ENCODE peak calls at places on chromosomes 2 and 18, in ten cellular contexts. U is stimulated activated CD4-positive, alpha-beta T cell treated with anti-CD3 and anti-CD28 coated beads, TNF-alpha, amount 100 ng/mL, for 1 hour; B is fibroblast of mammary gland; A is upper lobe of right lung; Y is NCI-H510A treated with DMSO at 0.1 percent for 48 hours; Z is CD4-positive, CD25-positive, alpha-beta regulatory T cell; F is psoas muscle; P is dermis microvascular lymphatic vessel endothelial cell; S is BJ; K is heart right ventricle. R is an unnamed sample.

GRCh38 chr2:190637331-190637734 is 11.6 kb upstream of the NAB1 start:
- DNase-seq in U (no peak), B (peak), A (no peak), Y (no peak), Z (no peak), F (no peak), P (peak), S (no peak), K (no peak), R (no peak)

GRCh38 chr2:237304763-237305514 is 109.0 kb downstream of the COL6A3 start:
- DNase-seq in U (no peak), B (peak), A (no peak), Y (no peak), Z (no peak), F (no peak), P (peak), S (peak), K (no peak), R (no peak)

GRCh38 chr18:35005963-35006577 is 35.1 kb upstream of the MAPRE2 start:
- DNase-seq in U (no peak), B (peak), A (no peak), Y (peak), Z (no peak), F (no peak), P (peak), S (no peak), K (no peak), R (peak)

GRCh38 chr2:204265701-204266310 is 279.5 kb upstream of the PARD3B start:
- DNase-seq in U (no peak), B (no peak), A (no peak), Y (peak), Z (no peak), F (no peak), P (no peak), S (no peak), K (no peak), R (peak)

GRCh38 chr18:48831113-48831759 is 119.5 kb downstream of the SMAD7 start:
- DNase-seq in U (no peak), B (no peak), A (peak), Y (no peak), Z (no peak), F (peak), P (no peak), S (no peak), K (no peak), R (no peak)

GRCh38 chr18:5468394-5468793 is 75.4 kb downstream of the EPB41L3 start:
- DNase-seq in U (no peak), B (no peak), A (no peak), Y (no peak), Z (no peak), F (no peak), P (no peak), S (no peak), K (no peak), R (no peak)

GRCh38 chr2:45936623-45936979 is 285.1 kb downstream of the PRKCE start:
- DNase-seq in U (no peak), B (no peak), A (no peak), Y (no peak), Z (no peak), F (no peak), P (no peak), S (no peak), K (no peak), R (no peak)

GRCh38 chr2:238963970-238964331 is 116.1 kb downstream of the TWIST2 start:
- DNase-seq in U (no peak), B (no peak), A (no peak), Y (no peak), Z (no peak), F (no peak), P (no peak), S (no peak), K (no peak), R (no peak)

GRCh38 chr18:76977108-76977621 is 154.8 kb downstream of the ZNF236 start:
- DNase-seq in U (no peak), B (no peak), A (peak), Y (peak), Z (no peak), F (no peak), P (no peak), S (no peak), K (no peak), R (no peak)

GRCh38 chr2:217220228-217221013 is 360.6 kb upstream of the TNP1 start:
- DNase-seq in U (no peak), B (peak), A (no peak), Y (no peak), Z (no peak), F (no peak), P (peak), S (no peak), K (no peak), R (no peak)

GRCh38 chr2:239283961-239284801 is 116.6 kb downstream of the HDAC4 start:
- DNase-seq in U (no peak), B (no peak), A (peak), Y (no peak), Z (no peak), F (peak), P (no peak), S (no peak), K (peak), R (no peak)

GRCh38 chr2:200131307-200131706 is 175.2 kb upstream of the SPATS2L start:
- DNase-seq in U (no peak), B (no peak), A (no peak), Y (no peak), Z (no peak), F (no peak), P (no peak), S (no peak), K (no peak), R (no peak)

GRCh38 chr2:171675810-171676345 is 11.4 kb upstream of the DYNC1I2 start:
- DNase-seq in U (no peak), B (no peak), A (no peak), Y (no peak), Z (no peak), F (no peak), P (no peak), S (no peak), K (no peak), R (peak)

GRCh38 chr2:83650897-83651296 is 808.2 kb downstream of the SUCLG1 start:
- DNase-seq in U (no peak), B (no peak), A (no peak), Y (no peak), Z (no peak), F (no peak), P (no peak), S (no peak), K (no peak), R (no peak)

GRCh38 chr2:173399229-173399628 is 44.6 kb downstream of the CDCA7 start:
- DNase-seq in U (no peak), B (no peak), A (no peak), Y (no peak), Z (no peak), F (no peak), P (no peak), S (no peak), K (no peak), R (no peak)

GRCh38 chr2:118940008-118940407 is 2.0 kb upstream of the MARCO start:
- DNase-seq in U (no peak), B (no peak), A (no peak), Y (no peak), Z (no peak), F (no peak), P (no peak), S (no peak), K (no peak), R (no peak)

GRCh38 chr18:13530879-13531387 is 195.4 kb downstream of the FAM210A start:
- DNase-seq in U (no peak), B (peak), A (no peak), Y (peak), Z (no peak), F (peak), P (peak), S (peak), K (peak), R (peak)

GRCh38 chr2:200091126-200091525 is 135.7 kb downstream of the MAIP1 start:
- DNase-seq in U (no peak), B (no peak), A (no peak), Y (no peak), Z (no peak), F (no peak), P (no peak), S (no peak), K (no peak), R (peak)

GRCh38 chr2:181203412-181203811 is 223.0 kb downstream of the UBE2E3 start:
- DNase-seq in U (no peak), B (peak), A (no peak), Y (no peak), Z (no peak), F (no peak), P (peak), S (peak), K (no peak), R (no peak)

GRCh38 chr18:77067315-77068061 is 65.1 kb downstream of the MBP start:
- DNase-seq in U (peak), B (peak), A (peak), Y (no peak), Z (peak), F (peak), P (peak), S (peak), K (peak), R (no peak)

GRCh38 chr18:49398331-49398730 is 62.1 kb downstream of the DYM start:
- DNase-seq in U (no peak), B (no peak), A (no peak), Y (no peak), Z (no peak), F (no peak), P (no peak), S (no peak), K (no peak), R (no peak)

GRCh38 chr2:236576053-236576452 is 6.4 kb downstream of the ACKR3 start:
- DNase-seq in U (no peak), B (no peak), A (no peak), Y (peak), Z (no peak), F (no peak), P (no peak), S (no peak), K (no peak), R (no peak)

GRCh38 chr2:102520009-102520408 is 47.0 kb downstream of the SLC9A4 start:
- DNase-seq in U (no peak), B (peak), A (no peak), Y (no peak), Z (no peak), F (no peak), P (peak), S (no peak), K (no peak), R (peak)

GRCh38 chr18:72941001-72941400 is 73.2 kb upstream of the NETO1 start:
- DNase-seq in U (no peak), B (no peak), A (no peak), Y (peak), Z (no peak), F (no peak), P (no peak), S (no peak), K (no peak), R (no peak)

GRCh38 chr2:105181282-105181681 is 60.3 kb upstream of the GPR45 start:
- DNase-seq in U (no peak), B (no peak), A (no peak), Y (no peak), Z (no peak), F (no peak), P (no peak), S (no peak), K (no peak), R (no peak)

GRCh38 chr2:85536479-85536878 is 2.5 kb upstream of the MAT2A start:
- DNase-seq in U (no peak), B (peak), A (no peak), Y (no peak), Z (no peak), F (no peak), P (no peak), S (peak), K (no peak), R (no peak)

GRCh38 chr2:102063948-102064678 is 72.4 kb downstream of the IL1R2 start:
- DNase-seq in U (no peak), B (peak), A (peak), Y (peak), Z (no peak), F (peak), P (peak), S (peak), K (peak), R (no peak)

GRCh38 chr2:45283764-45284620 is 274.7 kb upstream of the SIX2 start:
- DNase-seq in U (no peak), B (peak), A (no peak), Y (no peak), Z (no peak), F (no peak), P (no peak), S (peak), K (no peak), R (no peak)

GRCh38 chr18:28767201-28767600 is 590.3 kb upstream of the CDH2 start:
- DNase-seq in U (no peak), B (peak), A (no peak), Y (no peak), Z (no peak), F (no peak), P (no peak), S (no peak), K (no peak), R (no peak)

GRCh38 chr2:28613616-28614501 is 118.0 kb downstream of the PLB1 start:
- DNase-seq in U (no peak), B (peak), A (no peak), Y (no peak), Z (no peak), F (no peak), P (no peak), S (no peak), K (no peak), R (no peak)

GRCh38 chr2:238669581-238670340 is 178.1 kb upstream of the TWIST2 start:
- DNase-seq in U (no peak), B (peak), A (no peak), Y (no peak), Z (no peak), F (no peak), P (no peak), S (no peak), K (no peak), R (no peak)

GRCh38 chr2:167718560-167718959 is 528.8 kb downstream of the STK39 start:
- DNase-seq in U (no peak), B (no peak), A (no peak), Y (no peak), Z (no peak), F (no peak), P (no peak), S (no peak), K (no peak), R (no peak)

GRCh38 chr2:43083710-43084698 is 142.4 kb downstream of the ZFP36L2 start:
- DNase-seq in U (no peak), B (peak), A (no peak), Y (no peak), Z (no peak), F (peak), P (no peak), S (peak), K (peak), R (no peak)

GRCh38 chr2:130355578-130356431 is at the start of gene PTPN18:
- DNase-seq in U (peak), B (peak), A (peak), Y (peak), Z (peak), F (peak), P (peak), S (peak), K (peak), R (peak)

GRCh38 chr2:31987454-31987853 is 23.4 kb downstream of the MEMO1 start:
- DNase-seq in U (no peak), B (peak), A (no peak), Y (no peak), Z (no peak), F (peak), P (peak), S (no peak), K (no peak), R (no peak)

GRCh38 chr2:161136696-161137324 is 23.4 kb upstream of the TANK start:
- DNase-seq in U (peak), B (peak), A (no peak), Y (no peak), Z (peak), F (no peak), P (peak), S (no peak), K (no peak), R (no peak)